ENCODE peak calls at places on chromosomes 2 and 18, in six cellular contexts. X is Jurkat, Clone E6-1; Q is stimulated activated CD4-positive, alpha-beta T cell treated with anti-CD3 and anti-CD28 coated beads, Interleukin-15, amount 100 ng/mL, for 1 hour; U is activated CD8-positive, alpha-beta memory T cell treated with anti-CD3 and anti-CD28 coated beads for 1 hour; A is uterus; C is RWPE1. W is an unnamed sample.

GRCh38 chr2:95031076-95031725 is 5.7 kb downstream of the MAL start:
- DNase-seq in C (no peak), X (no peak), Q (no peak), A (no peak), U (no peak), W (no peak)

GRCh38 chr2:165634855-165635254 is 159.2 kb downstream of the GALNT3 start:
- DNase-seq in C (no peak), U (no peak), A (peak; percentile 58), Q (no peak), X (no peak), W (peak; percentile 30)

GRCh38 chr2:1736997-1737480 is 7.3 kb downstream of the PXDN start:
- DNase-seq in A (no peak), X (no peak), C (no peak), Q (no peak), U (no peak), W (peak; percentile 74)

GRCh38 chr2:176130153-176130916 is 830 bp downstream of the HOXD8 start:
- DNase-seq in U (no peak), C (peak; percentile 49), Q (no peak), X (no peak), A (peak; percentile 85), W (no peak)

GRCh38 chr2:38722271-38723115 is 28.7 kb downstream of the SRSF7 start:
- DNase-seq in A (no peak), Q (peak; percentile 38), X (peak; percentile 41), C (no peak), U (no peak), W (no peak)

GRCh38 chr18:45940724-45941123 is 26.4 kb downstream of the EPG5 start:
- DNase-seq in C (no peak), X (no peak), U (no peak), Q (no peak), A (no peak), W (peak; percentile 25)

GRCh38 chr2:215879977-215880940 is 133.1 kb downstream of the MREG start:
- DNase-seq in U (no peak), C (no peak), X (no peak), Q (no peak), A (no peak), W (no peak)

GRCh38 chr2:86229221-86229620 is 30.0 kb downstream of the MRPL35 start:
- DNase-seq in C (no peak), X (no peak), A (no peak), Q (no peak), U (no peak), W (no peak)

GRCh38 chr2:99680946-99681345 is 191.1 kb upstream of the REV1 start:
- DNase-seq in Q (no peak), A (no peak), U (no peak), C (no peak), X (no peak), W (peak; percentile 40)

GRCh38 chr2:188235364-188235763 is 56.3 kb upstream of the GULP1 start:
- DNase-seq in U (no peak), Q (no peak), X (no peak), C (no peak), A (no peak), W (no peak)

GRCh38 chr18:59735269-59735860 is 38.1 kb upstream of the CCBE1 start:
- DNase-seq in U (no peak), X (no peak), A (no peak), C (no peak), Q (no peak), W (no peak)